ENCODE peak calls at places on chromosomes 7 and 10, in nine cellular contexts. One of them, this sample, is unnamed.

GRCh38 chr7:142482899-142483658 is 225.2 kb upstream of the PRSS58 start:
- DNase-seq in NCI-H345: peak; percentile 39
- DNase-seq in testis: peak; percentile 71
- DNase-seq in IMR-90: peak; percentile 66
- DNase-seq in left colon: peak; percentile 73
- DNase-seq in occipital lobe: no peak
- DNase-seq in keratinocyte: no peak
- DNase-seq in hepatic stellate cell: peak; percentile 39
- DNase-seq in transverse colon: peak; percentile 69
- DNase-seq in this sample: no peak

GRCh38 chr7:104548861-104549260 is 220.5 kb downstream of the LHFPL3 start:
- DNase-seq in NCI-H345: peak; percentile 34
- DNase-seq in testis: no peak
- DNase-seq in IMR-90: no peak
- DNase-seq in left colon: no peak
- DNase-seq in occipital lobe: no peak
- DNase-seq in keratinocyte: no peak
- DNase-seq in hepatic stellate cell: no peak
- DNase-seq in transverse colon: no peak
- DNase-seq in this sample: no peak

GRCh38 chr7:149815661-149816266 is 22.4 kb upstream of the ZNF862 start:
- DNase-seq in NCI-H345: no peak
- DNase-seq in testis: no peak
- DNase-seq in IMR-90: no peak
- DNase-seq in left colon: no peak
- DNase-seq in occipital lobe: no peak
- DNase-seq in keratinocyte: no peak
- DNase-seq in hepatic stellate cell: no peak
- DNase-seq in transverse colon: no peak
- DNase-seq in this sample: no peak

GRCh38 chr7:77328669-77329068 is 87.5 kb downstream of the GSAP start:
- DNase-seq in NCI-H345: no peak
- DNase-seq in testis: no peak
- DNase-seq in IMR-90: peak; percentile 46
- DNase-seq in left colon: no peak
- DNase-seq in occipital lobe: no peak
- DNase-seq in keratinocyte: no peak
- DNase-seq in hepatic stellate cell: peak; percentile 26
- DNase-seq in transverse colon: no peak
- DNase-seq in this sample: no peak

GRCh38 chr7:154776350-154776749 is 226.6 kb downstream of the PAXIP1 start:
- DNase-seq in NCI-H345: no peak
- DNase-seq in testis: no peak
- DNase-seq in IMR-90: no peak
- DNase-seq in left colon: no peak
- DNase-seq in occipital lobe: no peak
- DNase-seq in keratinocyte: no peak
- DNase-seq in hepatic stellate cell: no peak
- DNase-seq in transverse colon: no peak
- DNase-seq in this sample: no peak

GRCh38 chr7:33039905-33040292 is 22.7 kb downstream of the NT5C3A start:
- DNase-seq in NCI-H345: no peak
- DNase-seq in testis: peak; percentile 18
- DNase-seq in IMR-90: no peak
- DNase-seq in left colon: no peak
- DNase-seq in occipital lobe: no peak
- DNase-seq in keratinocyte: no peak
- DNase-seq in hepatic stellate cell: no peak
- DNase-seq in transverse colon: no peak
- DNase-seq in this sample: no peak

GRCh38 chr10:22501412-22501811 is 156.1 kb downstream of the SPAG6 start:
- DNase-seq in NCI-H345: no peak
- DNase-seq in testis: no peak
- DNase-seq in IMR-90: no peak
- DNase-seq in left colon: no peak
- DNase-seq in occipital lobe: no peak
- DNase-seq in keratinocyte: no peak
- DNase-seq in hepatic stellate cell: no peak
- DNase-seq in transverse colon: no peak
- DNase-seq in this sample: no peak

GRCh38 chr10:46094931-46095755 is 49.1 kb upstream of the MSMB start:
- DNase-seq in NCI-H345: no peak
- DNase-seq in testis: peak; percentile 89
- DNase-seq in IMR-90: no peak
- DNase-seq in left colon: no peak
- DNase-seq in occipital lobe: no peak
- DNase-seq in keratinocyte: no peak
- DNase-seq in hepatic stellate cell: no peak
- DNase-seq in transverse colon: no peak
- DNase-seq in this sample: no peak

GRCh38 chr7:16416289-16417282 is 4.8 kb downstream of the CRPPA start:
- DNase-seq in NCI-H345: no peak
- DNase-seq in testis: no peak
- DNase-seq in IMR-90: peak; percentile 67
- DNase-seq in left colon: no peak
- DNase-seq in occipital lobe: no peak
- DNase-seq in keratinocyte: no peak
- DNase-seq in hepatic stellate cell: no peak
- DNase-seq in transverse colon: no peak
- DNase-seq in this sample: no peak

GRCh38 chr7:157032644-157033482 is 22.4 kb upstream of the MNX1 start:
- DNase-seq in NCI-H345: no peak
- DNase-seq in testis: no peak
- DNase-seq in IMR-90: no peak
- DNase-seq in left colon: no peak
- DNase-seq in occipital lobe: no peak
- DNase-seq in keratinocyte: no peak
- DNase-seq in hepatic stellate cell: no peak
- DNase-seq in transverse colon: no peak
- DNase-seq in this sample: no peak

GRCh38 chr7:130491841-130492518 is at the start of gene MEST:
- DNase-seq in NCI-H345: peak; percentile 23
- DNase-seq in testis: peak; percentile 20
- DNase-seq in IMR-90: peak; percentile 47
- DNase-seq in left colon: no peak
- DNase-seq in occipital lobe: peak; percentile 12
- DNase-seq in keratinocyte: no peak
- DNase-seq in hepatic stellate cell: no peak
- DNase-seq in transverse colon: no peak
- DNase-seq in this sample: peak; percentile 73

GRCh38 chr7:26188291-26188999 is 12.1 kb downstream of the HNRNPA2B1 start:
- DNase-seq in NCI-H345: peak; percentile 23
- DNase-seq in testis: no peak
- DNase-seq in IMR-90: no peak
- DNase-seq in left colon: no peak
- DNase-seq in occipital lobe: no peak
- DNase-seq in keratinocyte: no peak
- DNase-seq in hepatic stellate cell: no peak
- DNase-seq in transverse colon: no peak
- DNase-seq in this sample: no peak

GRCh38 chr10:123367181-123367580 is 213.0 kb downstream of the BUB3 start:
- DNase-seq in NCI-H345: no peak
- DNase-seq in testis: no peak
- DNase-seq in IMR-90: no peak
- DNase-seq in left colon: no peak
- DNase-seq in occipital lobe: peak; percentile 6
- DNase-seq in keratinocyte: no peak
- DNase-seq in hepatic stellate cell: no peak
- DNase-seq in transverse colon: no peak
- DNase-seq in this sample: no peak

GRCh38 chr7:55065079-55065478 is 46.3 kb downstream of the EGFR start:
- DNase-seq in NCI-H345: no peak
- DNase-seq in testis: peak; percentile 51
- DNase-seq in IMR-90: peak; percentile 99
- DNase-seq in left colon: no peak
- DNase-seq in occipital lobe: no peak
- DNase-seq in keratinocyte: peak; percentile 80
- DNase-seq in hepatic stellate cell: peak; percentile 72
- DNase-seq in transverse colon: peak; percentile 37
- DNase-seq in this sample: no peak

GRCh38 chr7:150939052-150939810 is 38.9 kb downstream of the KCNH2 start:
- DNase-seq in NCI-H345: no peak
- DNase-seq in testis: no peak
- DNase-seq in IMR-90: no peak
- DNase-seq in left colon: no peak
- DNase-seq in occipital lobe: no peak
- DNase-seq in keratinocyte: no peak
- DNase-seq in hepatic stellate cell: no peak
- DNase-seq in transverse colon: no peak
- DNase-seq in this sample: no peak

GRCh38 chr10:78756604-78757442 is 311.9 kb upstream of the ZMIZ1 start:
- DNase-seq in NCI-H345: no peak
- DNase-seq in testis: peak; percentile 43
- DNase-seq in IMR-90: peak; percentile 98
- DNase-seq in left colon: no peak
- DNase-seq in occipital lobe: peak; percentile 83
- DNase-seq in keratinocyte: peak; percentile 70
- DNase-seq in hepatic stellate cell: peak; percentile 98
- DNase-seq in transverse colon: peak; percentile 50
- DNase-seq in this sample: peak; percentile 66

GRCh38 chr7:92368741-92369140 is 78.5 kb upstream of the GATAD1 start:
- DNase-seq in NCI-H345: no peak
- DNase-seq in testis: no peak
- DNase-seq in IMR-90: no peak
- DNase-seq in left colon: no peak
- DNase-seq in occipital lobe: no peak
- DNase-seq in keratinocyte: no peak
- DNase-seq in hepatic stellate cell: no peak
- DNase-seq in transverse colon: no peak
- DNase-seq in this sample: no peak

GRCh38 chr10:34954142-34954541 is 136.0 kb downstream of the CUL2 start:
- DNase-seq in NCI-H345: peak; percentile 42
- DNase-seq in testis: no peak
- DNase-seq in IMR-90: no peak
- DNase-seq in left colon: peak; percentile 86
- DNase-seq in occipital lobe: no peak
- DNase-seq in keratinocyte: no peak
- DNase-seq in hepatic stellate cell: no peak
- DNase-seq in transverse colon: peak; percentile 89
- DNase-seq in this sample: no peak

GRCh38 chr7:131123991-131124629 is 203.6 kb upstream of the MKLN1 start:
- DNase-seq in NCI-H345: peak; percentile 27
- DNase-seq in testis: no peak
- DNase-seq in IMR-90: no peak
- DNase-seq in left colon: no peak
- DNase-seq in occipital lobe: no peak
- DNase-seq in keratinocyte: no peak
- DNase-seq in hepatic stellate cell: no peak
- DNase-seq in transverse colon: peak; percentile 63
- DNase-seq in this sample: no peak

GRCh38 chr7:109873296-109873695 is 1217.6 kb upstream of the LRRN3 start:
- DNase-seq in NCI-H345: peak; percentile 12
- DNase-seq in testis: no peak
- DNase-seq in IMR-90: no peak
- DNase-seq in left colon: peak; percentile 68
- DNase-seq in occipital lobe: no peak
- DNase-seq in keratinocyte: no peak
- DNase-seq in hepatic stellate cell: no peak
- DNase-seq in transverse colon: peak; percentile 52
- DNase-seq in this sample: no peak